ENCODE peak calls at places on chromosome 21, in five cellular contexts. J is sciatic nerve, O is T-cell, C is T-helper 17 cell, D is PC-3. I is an unnamed sample.
A peak's percentile ranks its signal among the peaks of the same experiment; 100 is the strongest.

GRCh38 chr21:15755125-15755524 is 25.3 kb downstream of the USP25 start:
- ATAC-seq in D (no peak), J (peak; percentile 20), C (no peak), O (no peak), I (no peak)

GRCh38 chr21:46294647-46295176 is 8.6 kb downstream of the YBEY start:
- ATAC-seq in J (no peak), D (peak; percentile 49), C (no peak), O (peak; percentile 42), I (no peak)

GRCh38 chr21:46183910-46184624 is at the start of gene SPATC1L:
- ATAC-seq in D (peak; percentile 68), O (no peak), C (peak; percentile 71), J (peak; percentile 83), I (peak; percentile 66)

GRCh38 chr21:44723177-44724131 is 12.1 kb upstream of the TSPEAR start:
- ATAC-seq in D (no peak), O (peak; percentile 70), C (peak; percentile 57), J (no peak), I (peak; percentile 26)

GRCh38 chr21:33105088-33105487 is 35.1 kb downstream of the OLIG1 start:
- ATAC-seq in J (no peak), O (no peak), C (no peak), D (no peak), I (no peak)

GRCh38 chr21:35904995-35905972 is 155.0 kb downstream of the SETD4 start:
- ATAC-seq in J (peak; percentile 88), O (no peak), C (no peak), D (no peak), I (no peak)

GRCh38 chr21:41764558-41765392 is 2.1 kb downstream of the RIPK4 start:
- ATAC-seq in J (no peak), O (no peak), C (no peak), D (no peak), I (peak; percentile 41)

GRCh38 chr21:42777064-42777756 is 102.1 kb downstream of the WDR4 start:
- ATAC-seq in O (no peak), C (no peak), D (no peak), J (no peak), I (peak; percentile 17)

I was measured in esophagus mucosa.